ENCODE peak calls at places on chromosomes 7 and 10, in six cellular contexts. A is kidney tubule cell; H is stimulated activated CD8-positive, alpha-beta memory T cell treated with anti-CD3 and anti-CD28 coated beads, Interleukin-12 subunit alpha, Interleukin-12 subunit beta, amount 100 ng/mL, for 1 hour; T is H4; N is mesenteric fat pad; D is lower lobe of right lung. Z is an unnamed sample.

GRCh38 chr10:34908472-34908871 is 93.4 kb upstream of the PARD3 start:
- DNase-seq in T (no peak), A (no peak), H (no peak), N (peak), D (no peak), Z (no peak)

GRCh38 chr7:8932751-8933150 is 499.3 kb downstream of the NXPH1 start:
- DNase-seq in N (no peak), T (no peak), A (no peak), H (no peak), D (no peak), Z (no peak)

GRCh38 chr10:48442090-48442808 is 135.8 kb downstream of the MAPK8 start:
- DNase-seq in D (no peak), H (no peak), N (no peak), A (no peak), T (no peak), Z (peak)

GRCh38 chr10:132535065-132535651 is 2.4 kb upstream of the INPP5A start:
- DNase-seq in N (no peak), D (peak), H (no peak), A (no peak), T (no peak), Z (peak)

GRCh38 chr10:47447740-47448139 is 36.2 kb downstream of the ANXA8 start:
- DNase-seq in A (no peak), H (no peak), T (no peak), D (no peak), N (no peak), Z (no peak)

GRCh38 chr7:155161690-155162089 is 91.6 kb downstream of the HTR5A start:
- DNase-seq in N (peak), D (no peak), A (no peak), H (no peak), T (no peak), Z (peak)

GRCh38 chr7:132202541-132202940 is 373.7 kb downstream of the PLXNA4 start:
- DNase-seq in N (peak), A (no peak), H (no peak), D (no peak), T (no peak), Z (no peak)

GRCh38 chr7:12328888-12329770 is 74.5 kb downstream of the VWDE start:
- DNase-seq in H (no peak), A (no peak), T (no peak), N (no peak), D (no peak), Z (no peak)

GRCh38 chr7:41695661-41696322 is 7.1 kb downstream of the INHBA start:
- DNase-seq in T (no peak), D (no peak), N (no peak), A (no peak), H (no peak), Z (no peak)

GRCh38 chr7:27994639-27995038 is 186.0 kb downstream of the JAZF1 start:
- DNase-seq in D (no peak), N (no peak), A (peak), T (peak), H (no peak), Z (no peak)

GRCh38 chr10:7610017-7610416 is 56.7 kb downstream of the ITIH5 start:
- DNase-seq in A (no peak), N (no peak), D (no peak), T (no peak), H (no peak), Z (peak)

GRCh38 chr10:10986606-10987005 is 31.1 kb upstream of the CELF2 start:
- DNase-seq in H (no peak), N (no peak), A (no peak), D (no peak), T (peak), Z (no peak)

GRCh38 chr10:26221571-26221970 is 5.0 kb downstream of the GAD2 start:
- DNase-seq in T (no peak), A (no peak), D (no peak), H (no peak), N (no peak), Z (no peak)

GRCh38 chr7:3927446-3928110 is 626.5 kb downstream of the SDK1 start:
- DNase-seq in A (no peak), T (no peak), H (no peak), D (no peak), N (no peak), Z (no peak)